ENCODE peak calls at places on chromosomes 16 and 17, in six cellular contexts. B is sigmoid colon, R is suprapubic skin, A is A549, P is ovary, V is stomach. Y is an unnamed sample.
A peak's percentile ranks its signal among the peaks of the same experiment; 100 is the strongest.

GRCh38 chr17:33099906-33100305 is 108.3 kb downstream of the SPACA3 start:
- DNase-seq in B (no peak), R (no peak), A (no peak), P (no peak), V (no peak), Y (no peak)

GRCh38 chr16:81723098-81723723 is 55.9 kb upstream of the PLCG2 start:
- DNase-seq in B (no peak), R (no peak), A (peak; percentile 92), P (no peak), V (no peak), Y (no peak)

GRCh38 chr16:12113581-12114375 is 137.2 kb downstream of the SNX29 start:
- DNase-seq in B (no peak), R (no peak), A (no peak), P (no peak), V (no peak), Y (no peak)

GRCh38 chr17:21275579-21276339 is 8.8 kb upstream of the MAP2K3 start:
- DNase-seq in B (peak; percentile 95), R (peak; percentile 97), A (peak; percentile 82), P (peak; percentile 93), V (peak; percentile 95), Y (peak; percentile 97)

GRCh38 chr17:39328815-39329214 is 72.6 kb downstream of the FBXL20 start:
- DNase-seq in B (no peak), R (no peak), A (no peak), P (no peak), V (no peak), Y (no peak)

GRCh38 chr17:36183001-36183810 is 6.8 kb upstream of the TBC1D3B start:
- DNase-seq in B (peak; percentile 79), R (no peak), A (peak; percentile 55), P (peak; percentile 71), V (peak; percentile 67), Y (peak; percentile 91)

GRCh38 chr17:73625975-73626706 is 18.1 kb downstream of the SDK2 start:
- DNase-seq in B (no peak), R (no peak), A (no peak), P (no peak), V (no peak), Y (peak; percentile 44)

GRCh38 chr16:64311241-64311640 is 810.6 kb downstream of the CDH11 start:
- DNase-seq in B (no peak), R (no peak), A (no peak), P (no peak), V (no peak), Y (no peak)

GRCh38 chr16:11576427-11577289 is 10.1 kb downstream of the LITAF start:
- DNase-seq in B (no peak), R (no peak), A (peak; percentile 66), P (peak; percentile 15), V (no peak), Y (peak; percentile 42)

GRCh38 chr17:33014751-33015150 is 23.1 kb downstream of the SPACA3 start:
- DNase-seq in B (no peak), R (no peak), A (peak; percentile 22), P (no peak), V (peak; percentile 38), Y (no peak)

GRCh38 chr17:44113868-44114840 is 9.3 kb downstream of the HDAC5 start:
- DNase-seq in B (no peak), R (no peak), A (no peak), P (no peak), V (no peak), Y (no peak)

GRCh38 chr16:79381552-79382042 is 218.9 kb downstream of the MAF start:
- DNase-seq in B (no peak), R (no peak), A (no peak), P (no peak), V (no peak), Y (no peak)

GRCh38 chr16:56561126-56561525 is 3.7 kb upstream of the MT4 start:
- DNase-seq in B (no peak), R (no peak), A (no peak), P (no peak), V (no peak), Y (no peak)
- TF ChIP-seq EP300 in B (no peak), R (no peak), A (no peak), P (no peak), V (no peak), Y (no peak)

GRCh38 chr17:5874486-5874885 is 195.7 kb upstream of the WSCD1 start:
- DNase-seq in B (no peak), R (no peak), A (no peak), P (no peak), V (no peak), Y (no peak)
- TF ChIP-seq EP300 in B (no peak), R (no peak), A (no peak), P (no peak), V (no peak), Y (no peak)

GRCh38 chr17:62693616-62694415 is 66.3 kb downstream of the MRC2 start:
- DNase-seq in B (no peak), R (no peak), A (no peak), P (no peak), V (no peak), Y (no peak)

GRCh38 chr17:62692159-62692651 is 64.7 kb downstream of the MRC2 start:
- DNase-seq in B (no peak), R (no peak), A (no peak), P (no peak), V (no peak), Y (peak; percentile 72)

GRCh38 chr17:62690168-62690897 is 62.9 kb downstream of the MRC2 start:
- DNase-seq in B (no peak), R (no peak), A (no peak), P (no peak), V (no peak), Y (no peak)

GRCh38 chr17:62689441-62690167 is 62.1 kb downstream of the MRC2 start:
- DNase-seq in B (no peak), R (no peak), A (no peak), P (no peak), V (no peak), Y (no peak)

DNA sequence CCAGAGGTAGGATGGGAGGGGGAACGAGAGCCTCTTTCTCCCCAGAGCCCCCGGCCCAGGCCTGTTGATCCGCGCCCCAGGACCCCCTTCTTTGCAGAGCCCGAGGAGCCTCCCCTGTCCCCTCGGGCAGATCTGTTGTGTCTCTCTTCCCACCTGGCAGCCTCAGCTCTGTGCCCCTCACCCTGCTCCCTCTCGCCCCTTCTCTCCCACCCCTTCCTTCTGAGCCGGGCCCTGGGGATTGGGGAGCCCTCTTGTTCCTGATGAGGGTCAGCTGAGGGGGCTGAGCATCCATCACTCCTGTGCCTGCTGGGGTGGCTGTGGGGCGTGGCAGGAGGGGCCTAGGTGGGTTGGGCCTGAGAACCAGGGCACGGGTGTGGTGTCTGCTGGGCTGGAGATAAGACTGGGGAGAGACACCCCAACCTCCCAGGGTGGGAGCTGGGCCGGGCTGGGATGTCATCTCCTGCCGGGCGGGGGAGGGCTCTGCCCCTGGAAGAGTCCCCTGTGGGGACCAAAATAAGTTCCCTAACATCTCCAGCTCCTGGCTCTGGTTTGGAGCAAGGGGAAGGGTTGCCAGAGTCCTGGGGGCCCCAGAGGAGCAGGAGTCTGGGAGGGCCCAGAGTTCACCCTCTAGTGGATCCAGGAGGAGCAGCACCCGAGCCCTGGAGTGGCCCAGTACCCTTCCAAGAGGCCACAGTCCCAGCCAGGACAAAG is 65.4 kb downstream of the MRC2 start:
- DNase-seq in B (no peak), R (no peak), A (peak; percentile 51), P (no peak), V (no peak), Y (no peak)
- TF ChIP-seq EP300 in B (no peak), R (no peak), A (no peak), P (no peak), V (no peak), Y (no peak)

GRCh38 chr17:55160501-55160900 is 104.3 kb upstream of the HLF start:
- DNase-seq in B (no peak), R (no peak), A (no peak), P (no peak), V (no peak), Y (no peak)

GRCh38 chr17:55159251-55159650 is 105.5 kb upstream of the HLF start:
- DNase-seq in B (no peak), R (no peak), A (no peak), P (no peak), V (no peak), Y (no peak)

GRCh38 chr17:55162556-55162946 is 102.2 kb upstream of the HLF start:
- DNase-seq in B (no peak), R (no peak), A (no peak), P (no peak), V (no peak), Y (no peak)

GRCh38 chr17:55163408-55163807 is 101.4 kb upstream of the HLF start:
- DNase-seq in B (no peak), R (no peak), A (no peak), P (no peak), V (no peak), Y (no peak)

DNA sequence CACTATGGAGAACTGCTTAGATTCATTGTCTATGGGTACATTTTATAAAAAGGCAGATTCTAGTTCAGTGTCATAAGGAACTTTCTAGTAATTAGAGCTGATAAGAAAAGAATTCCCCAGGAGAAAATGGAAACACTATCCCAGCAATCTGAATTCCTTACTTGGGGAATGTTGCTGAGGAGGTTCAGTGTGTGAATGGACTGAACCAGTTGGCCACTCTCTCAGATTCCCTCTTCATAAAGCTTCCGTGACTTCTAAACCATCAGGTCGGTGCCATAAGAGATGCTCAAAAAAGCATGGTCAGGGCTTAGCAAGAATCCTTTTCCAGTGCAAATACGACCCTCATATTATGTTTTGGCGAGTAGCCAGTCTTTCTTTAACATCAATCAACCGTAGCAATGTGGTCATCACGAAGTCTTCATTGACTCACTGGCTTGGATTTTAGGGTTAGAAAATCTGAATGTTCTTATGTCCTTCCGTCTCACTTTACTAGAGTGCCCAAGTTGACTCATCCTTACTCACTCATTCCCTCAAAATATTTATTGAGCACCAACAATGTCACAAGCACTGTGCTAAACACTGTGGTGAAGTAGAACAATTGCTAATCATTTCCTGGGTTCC is 102.7 kb upstream of the HLF start:
- DNase-seq in B (no peak), R (no peak), A (peak; percentile 56), P (no peak), V (no peak), Y (no peak)
- TF ChIP-seq EP300 in B (no peak), R (no peak), A (no peak), P (no peak), V (no peak), Y (no peak)

GRCh38 chr17:11176549-11176948 is 64.5 kb upstream of the SHISA6 start:
- DNase-seq in B (no peak), R (no peak), A (no peak), P (no peak), V (no peak), Y (no peak)

DNA sequence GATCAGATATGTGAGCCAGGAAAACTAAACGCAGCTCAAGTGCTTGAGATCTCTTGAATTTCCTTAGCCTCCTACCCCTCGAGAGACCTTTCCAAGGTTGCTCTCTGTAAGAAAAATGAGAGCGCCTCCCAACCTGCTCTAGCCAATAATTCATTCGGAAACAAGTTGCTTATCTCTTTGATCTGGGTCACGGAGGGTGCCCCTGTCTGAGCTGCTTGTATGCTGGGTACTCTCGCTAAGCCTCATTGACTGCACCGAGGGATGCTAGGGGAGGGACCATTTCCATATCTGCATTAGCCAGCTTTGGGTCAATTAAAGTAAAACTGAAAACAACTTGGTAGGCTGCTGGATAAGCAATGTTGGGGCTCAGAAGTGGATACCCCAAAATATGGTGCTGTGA is 70.1 kb upstream of the SHISA6 start:
- DNase-seq in B (no peak), R (no peak), A (no peak), P (no peak), V (no peak), Y (no peak)
- TF ChIP-seq EP300 in B (no peak), R (no peak), A (no peak), P (no peak), V (no peak), Y (no peak)

GRCh38 chr16:28491970-28492474 is at the start of gene CLN3:
- DNase-seq in B (peak; percentile 97), R (peak; percentile 98), A (peak; percentile 97), P (peak; percentile 91), V (peak; percentile 91), Y (no peak)
- TF ChIP-seq EP300 in B (no peak), R (no peak), A (no peak), P (no peak), V (no peak), Y (no peak)

Y was measured in upper lobe of left lung.